ENCODE peak calls at places on chromosomes 3 and 15, in five cellular contexts. One of them, this sample, is unnamed.

GRCh38 chr3:88141458-88142083 is 8.2 kb upstream of the C3orf38 start:
- DNase-seq in LHCN-M2: peak; percentile 95
- DNase-seq in choroid plexus epithelial cell: peak; percentile 62
- DNase-seq in NCI-H1436: no peak
- DNase-seq in psoas muscle: no peak
- DNase-seq in this sample: peak; percentile 87

GRCh38 chr15:99708563-99708962 is 24.7 kb downstream of the LYSMD4 start:
- DNase-seq in LHCN-M2: peak; percentile 97
- DNase-seq in choroid plexus epithelial cell: peak; percentile 92
- DNase-seq in NCI-H1436: no peak
- DNase-seq in psoas muscle: peak; percentile 89
- DNase-seq in this sample: peak; percentile 94

GRCh38 chr3:179321585-179322322 is 1.1 kb upstream of the ZNF639 start:
- DNase-seq in LHCN-M2: peak; percentile 58
- DNase-seq in choroid plexus epithelial cell: peak; percentile 77
- DNase-seq in NCI-H1436: no peak
- DNase-seq in psoas muscle: no peak
- DNase-seq in this sample: peak; percentile 59

GRCh38 chr15:83545803-83546534 is 98.8 kb downstream of the SH3GL3 start:
- DNase-seq in LHCN-M2: no peak
- DNase-seq in choroid plexus epithelial cell: no peak
- DNase-seq in NCI-H1436: no peak
- DNase-seq in psoas muscle: no peak
- DNase-seq in this sample: no peak

GRCh38 chr15:65730560-65731172 is 61.4 kb downstream of the DENND4A start:
- DNase-seq in LHCN-M2: peak; percentile 35
- DNase-seq in choroid plexus epithelial cell: peak; percentile 62
- DNase-seq in NCI-H1436: no peak
- DNase-seq in psoas muscle: no peak
- DNase-seq in this sample: peak; percentile 18

GRCh38 chr3:38247366-38248035 is 18.1 kb upstream of the SLC22A13 start:
- DNase-seq in LHCN-M2: peak; percentile 86
- DNase-seq in choroid plexus epithelial cell: peak; percentile 85
- DNase-seq in NCI-H1436: no peak
- DNase-seq in psoas muscle: no peak
- DNase-seq in this sample: peak; percentile 89

GRCh38 chr3:65829228-65829627 is 209.5 kb downstream of the MAGI1 start:
- DNase-seq in LHCN-M2: no peak
- DNase-seq in choroid plexus epithelial cell: no peak
- DNase-seq in NCI-H1436: no peak
- DNase-seq in psoas muscle: no peak
- DNase-seq in this sample: no peak

GRCh38 chr15:25238126-25238525 is 200.7 kb downstream of the UBE3A start:
- DNase-seq in LHCN-M2: no peak
- DNase-seq in choroid plexus epithelial cell: no peak
- DNase-seq in NCI-H1436: no peak
- DNase-seq in psoas muscle: peak; percentile 25
- DNase-seq in this sample: no peak

GRCh38 chr15:78685925-78686324 is 44.9 kb upstream of the CHRNB4 start:
- DNase-seq in LHCN-M2: no peak
- DNase-seq in choroid plexus epithelial cell: no peak
- DNase-seq in NCI-H1436: no peak
- DNase-seq in psoas muscle: no peak
- DNase-seq in this sample: no peak

GRCh38 chr15:56537881-56538280 is 72.9 kb upstream of the MNS1 start:
- DNase-seq in LHCN-M2: peak; percentile 90
- DNase-seq in choroid plexus epithelial cell: no peak
- DNase-seq in NCI-H1436: no peak
- DNase-seq in psoas muscle: peak; percentile 54
- DNase-seq in this sample: no peak

GRCh38 chr3:108051005-108051404 is 39.8 kb downstream of the CD47 start:
- DNase-seq in LHCN-M2: peak; percentile 43
- DNase-seq in choroid plexus epithelial cell: peak; percentile 41
- DNase-seq in NCI-H1436: no peak
- DNase-seq in psoas muscle: no peak
- DNase-seq in this sample: peak; percentile 68

GRCh38 chr3:73472429-73472828 is 152.3 kb downstream of the PDZRN3 start:
- DNase-seq in LHCN-M2: no peak
- DNase-seq in choroid plexus epithelial cell: no peak
- DNase-seq in NCI-H1436: no peak
- DNase-seq in psoas muscle: no peak
- DNase-seq in this sample: no peak

GRCh38 chr3:42670051-42670576 is 15.2 kb upstream of the KLHL40 start:
- DNase-seq in LHCN-M2: no peak
- DNase-seq in choroid plexus epithelial cell: no peak
- DNase-seq in NCI-H1436: no peak
- DNase-seq in psoas muscle: no peak
- DNase-seq in this sample: no peak

GRCh38 chr15:64356443-64357040 is 569 bp upstream of the CSNK1G1 start:
- DNase-seq in LHCN-M2: peak; percentile 91
- DNase-seq in choroid plexus epithelial cell: peak; percentile 94
- DNase-seq in NCI-H1436: peak; percentile 70
- DNase-seq in psoas muscle: no peak
- DNase-seq in this sample: peak; percentile 80

GRCh38 chr15:27564656-27565055 is 534.5 kb downstream of the OCA2 start:
- DNase-seq in LHCN-M2: no peak
- DNase-seq in choroid plexus epithelial cell: no peak
- DNase-seq in NCI-H1436: no peak
- DNase-seq in psoas muscle: no peak
- DNase-seq in this sample: no peak

GRCh38 chr15:72285927-72286516 is 13.7 kb upstream of the PARP6 start:
- DNase-seq in LHCN-M2: no peak
- DNase-seq in choroid plexus epithelial cell: peak; percentile 44
- DNase-seq in NCI-H1436: no peak
- DNase-seq in psoas muscle: peak; percentile 71
- DNase-seq in this sample: peak; percentile 14

GRCh38 chr3:67683522-67683921 is 29.1 kb upstream of the SUCLG2 start:
- DNase-seq in LHCN-M2: no peak
- DNase-seq in choroid plexus epithelial cell: no peak
- DNase-seq in NCI-H1436: no peak
- DNase-seq in psoas muscle: no peak
- DNase-seq in this sample: no peak

GRCh38 chr3:55690746-55691540 is 203.8 kb upstream of the WNT5A start:
- DNase-seq in LHCN-M2: no peak
- DNase-seq in choroid plexus epithelial cell: no peak
- DNase-seq in NCI-H1436: peak; percentile 17
- DNase-seq in psoas muscle: no peak
- DNase-seq in this sample: no peak

GRCh38 chr3:71955549-71956373 is 170.8 kb upstream of the PROK2 start:
- DNase-seq in LHCN-M2: peak; percentile 89
- DNase-seq in choroid plexus epithelial cell: peak; percentile 89
- DNase-seq in NCI-H1436: peak; percentile 42
- DNase-seq in psoas muscle: peak; percentile 76
- DNase-seq in this sample: peak; percentile 82

GRCh38 chr3:112304611-112305010 is 10.6 kb upstream of the SLC9C1 start:
- DNase-seq in LHCN-M2: peak; percentile 36
- DNase-seq in choroid plexus epithelial cell: peak; percentile 54
- DNase-seq in NCI-H1436: no peak
- DNase-seq in psoas muscle: no peak
- DNase-seq in this sample: no peak

GRCh38 chr3:37330466-37330865 is 156.1 kb upstream of the LRRFIP2 start:
- DNase-seq in LHCN-M2: no peak
- DNase-seq in choroid plexus epithelial cell: no peak
- DNase-seq in NCI-H1436: no peak
- DNase-seq in psoas muscle: no peak
- DNase-seq in this sample: no peak